ENCODE peak calls at places on chromosomes 7 and 10, in nine cellular contexts. One of them, this sample, is unnamed.

GRCh38 chr7:18753972-18754610 is 258.5 kb downstream of the HDAC9 start:
- DNase-seq in activated T-cell treated with anti-CD3 and anti-CD28 coated beads, Interleukin-2, amount 50 U/mL, for 1 hour: no peak
- DNase-seq in T follicular helper cell: no peak
- DNase-seq in activated T-helper 1 cell treated with anti-CD3 and anti-CD28 coated beads, Interleukin-2, amount 50 U/mL, for 16 hours: no peak
- DNase-seq in stimulated activated naive CD4-positive, alpha-beta T cell: no peak
- DNase-seq in GM06990: no peak
- DNase-seq in occipital lobe: no peak
- DNase-seq in heart left ventricle: no peak
- DNase-seq in activated CD4-positive, alpha-beta T cell treated with anti-CD3 and anti-CD28 coated beads, Interleukin-2, amount 10 ng/mL, durations not matched to agents 7 days and 5 days: no peak
- DNase-seq in this sample: no peak

GRCh38 chr10:5618042-5618441 is 48.4 kb downstream of the ASB13 start:
- DNase-seq in activated T-helper 1 cell treated with anti-CD3 and anti-CD28 coated beads, Interleukin-2, amount 50 U/mL, for 16 hours: no peak
- DNase-seq in stimulated activated naive CD4-positive, alpha-beta T cell: no peak
- DNase-seq in T follicular helper cell: no peak
- DNase-seq in occipital lobe: no peak
- DNase-seq in activated CD4-positive, alpha-beta T cell treated with anti-CD3 and anti-CD28 coated beads, Interleukin-2, amount 10 ng/mL, durations not matched to agents 7 days and 5 days: no peak
- DNase-seq in heart left ventricle: no peak
- DNase-seq in GM06990: no peak
- DNase-seq in activated T-cell treated with anti-CD3 and anti-CD28 coated beads, Interleukin-2, amount 50 U/mL, for 1 hour: no peak
- DNase-seq in this sample: no peak

GRCh38 chr7:80133361-80134104 is 1.1 kb upstream of the GNAI1 start:
- DNase-seq in GM06990: no peak
- DNase-seq in stimulated activated naive CD4-positive, alpha-beta T cell: no peak
- DNase-seq in T follicular helper cell: no peak
- DNase-seq in activated CD4-positive, alpha-beta T cell treated with anti-CD3 and anti-CD28 coated beads, Interleukin-2, amount 10 ng/mL, durations not matched to agents 7 days and 5 days: no peak
- DNase-seq in activated T-cell treated with anti-CD3 and anti-CD28 coated beads, Interleukin-2, amount 50 U/mL, for 1 hour: no peak
- DNase-seq in occipital lobe: no peak
- DNase-seq in heart left ventricle: no peak
- DNase-seq in activated T-helper 1 cell treated with anti-CD3 and anti-CD28 coated beads, Interleukin-2, amount 50 U/mL, for 16 hours: no peak
- DNase-seq in this sample: no peak

GRCh38 chr7:79452032-79452494 is 1.4 kb downstream of the MAGI2 start:
- DNase-seq in activated T-cell treated with anti-CD3 and anti-CD28 coated beads, Interleukin-2, amount 50 U/mL, for 1 hour: no peak
- DNase-seq in heart left ventricle: peak
- DNase-seq in occipital lobe: peak
- DNase-seq in GM06990: no peak
- DNase-seq in stimulated activated naive CD4-positive, alpha-beta T cell: no peak
- DNase-seq in activated CD4-positive, alpha-beta T cell treated with anti-CD3 and anti-CD28 coated beads, Interleukin-2, amount 10 ng/mL, durations not matched to agents 7 days and 5 days: no peak
- DNase-seq in T follicular helper cell: no peak
- DNase-seq in activated T-helper 1 cell treated with anti-CD3 and anti-CD28 coated beads, Interleukin-2, amount 50 U/mL, for 16 hours: no peak
- DNase-seq in this sample: no peak

GRCh38 chr10:8034666-8035640 is 19.5 kb upstream of the GATA3 start:
- DNase-seq in GM06990: no peak
- DNase-seq in activated T-cell treated with anti-CD3 and anti-CD28 coated beads, Interleukin-2, amount 50 U/mL, for 1 hour: peak
- DNase-seq in activated CD4-positive, alpha-beta T cell treated with anti-CD3 and anti-CD28 coated beads, Interleukin-2, amount 10 ng/mL, durations not matched to agents 7 days and 5 days: no peak
- DNase-seq in T follicular helper cell: no peak
- DNase-seq in occipital lobe: no peak
- DNase-seq in stimulated activated naive CD4-positive, alpha-beta T cell: peak
- DNase-seq in heart left ventricle: no peak
- DNase-seq in activated T-helper 1 cell treated with anti-CD3 and anti-CD28 coated beads, Interleukin-2, amount 50 U/mL, for 16 hours: no peak
- DNase-seq in this sample: no peak

GRCh38 chr7:128398016-128398840 is 11.6 kb downstream of the IMPDH1 start:
- DNase-seq in heart left ventricle: peak
- DNase-seq in occipital lobe: peak
- DNase-seq in activated CD4-positive, alpha-beta T cell treated with anti-CD3 and anti-CD28 coated beads, Interleukin-2, amount 10 ng/mL, durations not matched to agents 7 days and 5 days: peak
- DNase-seq in activated T-cell treated with anti-CD3 and anti-CD28 coated beads, Interleukin-2, amount 50 U/mL, for 1 hour: peak
- DNase-seq in activated T-helper 1 cell treated with anti-CD3 and anti-CD28 coated beads, Interleukin-2, amount 50 U/mL, for 16 hours: no peak
- DNase-seq in T follicular helper cell: no peak
- DNase-seq in GM06990: no peak
- DNase-seq in stimulated activated naive CD4-positive, alpha-beta T cell: peak
- DNase-seq in this sample: no peak

GRCh38 chr7:112045222-112045621 is 161.0 kb downstream of the DOCK4 start:
- DNase-seq in occipital lobe: no peak
- DNase-seq in activated CD4-positive, alpha-beta T cell treated with anti-CD3 and anti-CD28 coated beads, Interleukin-2, amount 10 ng/mL, durations not matched to agents 7 days and 5 days: no peak
- DNase-seq in T follicular helper cell: no peak
- DNase-seq in stimulated activated naive CD4-positive, alpha-beta T cell: no peak
- DNase-seq in heart left ventricle: no peak
- DNase-seq in activated T-cell treated with anti-CD3 and anti-CD28 coated beads, Interleukin-2, amount 50 U/mL, for 1 hour: no peak
- DNase-seq in GM06990: no peak
- DNase-seq in activated T-helper 1 cell treated with anti-CD3 and anti-CD28 coated beads, Interleukin-2, amount 50 U/mL, for 16 hours: no peak
- DNase-seq in this sample: no peak

GRCh38 chr10:62414359-62414758 is 40.2 kb downstream of the ZNF365 start:
- DNase-seq in stimulated activated naive CD4-positive, alpha-beta T cell: no peak
- DNase-seq in GM06990: no peak
- DNase-seq in heart left ventricle: no peak
- DNase-seq in activated T-cell treated with anti-CD3 and anti-CD28 coated beads, Interleukin-2, amount 50 U/mL, for 1 hour: no peak
- DNase-seq in occipital lobe: no peak
- DNase-seq in T follicular helper cell: no peak
- DNase-seq in activated CD4-positive, alpha-beta T cell treated with anti-CD3 and anti-CD28 coated beads, Interleukin-2, amount 10 ng/mL, durations not matched to agents 7 days and 5 days: no peak
- DNase-seq in activated T-helper 1 cell treated with anti-CD3 and anti-CD28 coated beads, Interleukin-2, amount 50 U/mL, for 16 hours: no peak
- DNase-seq in this sample: no peak

GRCh38 chr10:69806266-69806665 is 4.6 kb downstream of the COL13A1 start:
- DNase-seq in activated T-helper 1 cell treated with anti-CD3 and anti-CD28 coated beads, Interleukin-2, amount 50 U/mL, for 16 hours: no peak
- DNase-seq in heart left ventricle: no peak
- DNase-seq in stimulated activated naive CD4-positive, alpha-beta T cell: no peak
- DNase-seq in T follicular helper cell: no peak
- DNase-seq in activated T-cell treated with anti-CD3 and anti-CD28 coated beads, Interleukin-2, amount 50 U/mL, for 1 hour: no peak
- DNase-seq in occipital lobe: no peak
- DNase-seq in activated CD4-positive, alpha-beta T cell treated with anti-CD3 and anti-CD28 coated beads, Interleukin-2, amount 10 ng/mL, durations not matched to agents 7 days and 5 days: no peak
- DNase-seq in GM06990: no peak
- DNase-seq in this sample: no peak

GRCh38 chr10:114395361-114396022 is 8.8 kb downstream of the AFAP1L2 start:
- DNase-seq in activated CD4-positive, alpha-beta T cell treated with anti-CD3 and anti-CD28 coated beads, Interleukin-2, amount 10 ng/mL, durations not matched to agents 7 days and 5 days: no peak
- DNase-seq in heart left ventricle: no peak
- DNase-seq in occipital lobe: no peak
- DNase-seq in GM06990: no peak
- DNase-seq in activated T-helper 1 cell treated with anti-CD3 and anti-CD28 coated beads, Interleukin-2, amount 50 U/mL, for 16 hours: no peak
- DNase-seq in stimulated activated naive CD4-positive, alpha-beta T cell: no peak
- DNase-seq in activated T-cell treated with anti-CD3 and anti-CD28 coated beads, Interleukin-2, amount 50 U/mL, for 1 hour: no peak
- DNase-seq in T follicular helper cell: no peak
- DNase-seq in this sample: no peak

GRCh38 chr10:21134645-21135395 is 237.7 kb upstream of the NEBL start:
- DNase-seq in activated T-helper 1 cell treated with anti-CD3 and anti-CD28 coated beads, Interleukin-2, amount 50 U/mL, for 16 hours: no peak
- DNase-seq in activated CD4-positive, alpha-beta T cell treated with anti-CD3 and anti-CD28 coated beads, Interleukin-2, amount 10 ng/mL, durations not matched to agents 7 days and 5 days: no peak
- DNase-seq in GM06990: no peak
- DNase-seq in heart left ventricle: no peak
- DNase-seq in stimulated activated naive CD4-positive, alpha-beta T cell: no peak
- DNase-seq in activated T-cell treated with anti-CD3 and anti-CD28 coated beads, Interleukin-2, amount 50 U/mL, for 1 hour: no peak
- DNase-seq in occipital lobe: no peak
- DNase-seq in T follicular helper cell: no peak
- DNase-seq in this sample: no peak

GRCh38 chr7:123769371-123769770 is 20.6 kb upstream of the WASL start:
- DNase-seq in activated T-helper 1 cell treated with anti-CD3 and anti-CD28 coated beads, Interleukin-2, amount 50 U/mL, for 16 hours: no peak
- DNase-seq in GM06990: no peak
- DNase-seq in occipital lobe: no peak
- DNase-seq in activated T-cell treated with anti-CD3 and anti-CD28 coated beads, Interleukin-2, amount 50 U/mL, for 1 hour: no peak
- DNase-seq in activated CD4-positive, alpha-beta T cell treated with anti-CD3 and anti-CD28 coated beads, Interleukin-2, amount 10 ng/mL, durations not matched to agents 7 days and 5 days: no peak
- DNase-seq in heart left ventricle: peak
- DNase-seq in stimulated activated naive CD4-positive, alpha-beta T cell: no peak
- DNase-seq in T follicular helper cell: no peak
- DNase-seq in this sample: no peak

GRCh38 chr10:30984563-30985328 is 46.9 kb downstream of the ZNF438 start:
- DNase-seq in activated T-helper 1 cell treated with anti-CD3 and anti-CD28 coated beads, Interleukin-2, amount 50 U/mL, for 16 hours: no peak
- DNase-seq in activated T-cell treated with anti-CD3 and anti-CD28 coated beads, Interleukin-2, amount 50 U/mL, for 1 hour: no peak
- DNase-seq in GM06990: no peak
- DNase-seq in T follicular helper cell: no peak
- DNase-seq in stimulated activated naive CD4-positive, alpha-beta T cell: no peak
- DNase-seq in activated CD4-positive, alpha-beta T cell treated with anti-CD3 and anti-CD28 coated beads, Interleukin-2, amount 10 ng/mL, durations not matched to agents 7 days and 5 days: no peak
- DNase-seq in occipital lobe: no peak
- DNase-seq in heart left ventricle: no peak
- DNase-seq in this sample: no peak

GRCh38 chr7:770336-770735 is 43.3 kb upstream of the PRKAR1B start:
- DNase-seq in activated T-helper 1 cell treated with anti-CD3 and anti-CD28 coated beads, Interleukin-2, amount 50 U/mL, for 16 hours: no peak
- DNase-seq in stimulated activated naive CD4-positive, alpha-beta T cell: no peak
- DNase-seq in T follicular helper cell: no peak
- DNase-seq in activated CD4-positive, alpha-beta T cell treated with anti-CD3 and anti-CD28 coated beads, Interleukin-2, amount 10 ng/mL, durations not matched to agents 7 days and 5 days: no peak
- DNase-seq in GM06990: no peak
- DNase-seq in occipital lobe: no peak
- DNase-seq in activated T-cell treated with anti-CD3 and anti-CD28 coated beads, Interleukin-2, amount 50 U/mL, for 1 hour: no peak
- DNase-seq in heart left ventricle: no peak
- DNase-seq in this sample: no peak

GRCh38 chr7:27435461-27435860 is 192.9 kb downstream of the EVX1 start:
- DNase-seq in activated T-cell treated with anti-CD3 and anti-CD28 coated beads, Interleukin-2, amount 50 U/mL, for 1 hour: no peak
- DNase-seq in activated T-helper 1 cell treated with anti-CD3 and anti-CD28 coated beads, Interleukin-2, amount 50 U/mL, for 16 hours: no peak
- DNase-seq in activated CD4-positive, alpha-beta T cell treated with anti-CD3 and anti-CD28 coated beads, Interleukin-2, amount 10 ng/mL, durations not matched to agents 7 days and 5 days: no peak
- DNase-seq in heart left ventricle: no peak
- DNase-seq in occipital lobe: no peak
- DNase-seq in GM06990: no peak
- DNase-seq in stimulated activated naive CD4-positive, alpha-beta T cell: no peak
- DNase-seq in T follicular helper cell: no peak
- DNase-seq in this sample: no peak

GRCh38 chr10:130707389-130707979 is 571.3 kb downstream of the GLRX3 start:
- DNase-seq in T follicular helper cell: no peak
- DNase-seq in heart left ventricle: no peak
- DNase-seq in occipital lobe: no peak
- DNase-seq in stimulated activated naive CD4-positive, alpha-beta T cell: no peak
- DNase-seq in GM06990: no peak
- DNase-seq in activated T-helper 1 cell treated with anti-CD3 and anti-CD28 coated beads, Interleukin-2, amount 50 U/mL, for 16 hours: no peak
- DNase-seq in activated CD4-positive, alpha-beta T cell treated with anti-CD3 and anti-CD28 coated beads, Interleukin-2, amount 10 ng/mL, durations not matched to agents 7 days and 5 days: no peak
- DNase-seq in activated T-cell treated with anti-CD3 and anti-CD28 coated beads, Interleukin-2, amount 50 U/mL, for 1 hour: no peak
- DNase-seq in this sample: no peak

GRCh38 chr7:37590824-37591223 is 92.7 kb upstream of the GPR141 start:
- DNase-seq in GM06990: no peak
- DNase-seq in heart left ventricle: no peak
- DNase-seq in T follicular helper cell: no peak
- DNase-seq in activated T-cell treated with anti-CD3 and anti-CD28 coated beads, Interleukin-2, amount 50 U/mL, for 1 hour: no peak
- DNase-seq in occipital lobe: no peak
- DNase-seq in activated CD4-positive, alpha-beta T cell treated with anti-CD3 and anti-CD28 coated beads, Interleukin-2, amount 10 ng/mL, durations not matched to agents 7 days and 5 days: no peak
- DNase-seq in activated T-helper 1 cell treated with anti-CD3 and anti-CD28 coated beads, Interleukin-2, amount 50 U/mL, for 16 hours: no peak
- DNase-seq in stimulated activated naive CD4-positive, alpha-beta T cell: no peak
- DNase-seq in this sample: no peak

GRCh38 chr7:158811894-158812293 is 17.4 kb downstream of the ESYT2 start:
- DNase-seq in heart left ventricle: no peak
- DNase-seq in T follicular helper cell: no peak
- DNase-seq in activated T-cell treated with anti-CD3 and anti-CD28 coated beads, Interleukin-2, amount 50 U/mL, for 1 hour: no peak
- DNase-seq in activated CD4-positive, alpha-beta T cell treated with anti-CD3 and anti-CD28 coated beads, Interleukin-2, amount 10 ng/mL, durations not matched to agents 7 days and 5 days: no peak
- DNase-seq in GM06990: no peak
- DNase-seq in occipital lobe: no peak
- DNase-seq in activated T-helper 1 cell treated with anti-CD3 and anti-CD28 coated beads, Interleukin-2, amount 50 U/mL, for 16 hours: no peak
- DNase-seq in stimulated activated naive CD4-positive, alpha-beta T cell: no peak
- DNase-seq in this sample: no peak

GRCh38 chr10:106175760-106176377 is 988.6 kb downstream of the SORCS1 start:
- DNase-seq in activated CD4-positive, alpha-beta T cell treated with anti-CD3 and anti-CD28 coated beads, Interleukin-2, amount 10 ng/mL, durations not matched to agents 7 days and 5 days: no peak
- DNase-seq in T follicular helper cell: no peak
- DNase-seq in activated T-cell treated with anti-CD3 and anti-CD28 coated beads, Interleukin-2, amount 50 U/mL, for 1 hour: no peak
- DNase-seq in stimulated activated naive CD4-positive, alpha-beta T cell: no peak
- DNase-seq in GM06990: no peak
- DNase-seq in heart left ventricle: no peak
- DNase-seq in activated T-helper 1 cell treated with anti-CD3 and anti-CD28 coated beads, Interleukin-2, amount 50 U/mL, for 16 hours: no peak
- DNase-seq in occipital lobe: no peak
- DNase-seq in this sample: no peak

GRCh38 chr7:44305564-44306507 is 19.6 kb downstream of the CAMK2B start:
- DNase-seq in GM06990: no peak
- DNase-seq in activated T-helper 1 cell treated with anti-CD3 and anti-CD28 coated beads, Interleukin-2, amount 50 U/mL, for 16 hours: no peak
- DNase-seq in T follicular helper cell: no peak
- DNase-seq in occipital lobe: no peak
- DNase-seq in heart left ventricle: no peak
- DNase-seq in activated T-cell treated with anti-CD3 and anti-CD28 coated beads, Interleukin-2, amount 50 U/mL, for 1 hour: no peak
- DNase-seq in activated CD4-positive, alpha-beta T cell treated with anti-CD3 and anti-CD28 coated beads, Interleukin-2, amount 10 ng/mL, durations not matched to agents 7 days and 5 days: peak
- DNase-seq in stimulated activated naive CD4-positive, alpha-beta T cell: no peak
- DNase-seq in this sample: no peak

GRCh38 chr10:71028066-71028465 is 139.7 kb upstream of the PCBD1 start:
- DNase-seq in occipital lobe: no peak
- DNase-seq in activated T-cell treated with anti-CD3 and anti-CD28 coated beads, Interleukin-2, amount 50 U/mL, for 1 hour: no peak
- DNase-seq in activated CD4-positive, alpha-beta T cell treated with anti-CD3 and anti-CD28 coated beads, Interleukin-2, amount 10 ng/mL, durations not matched to agents 7 days and 5 days: no peak
- DNase-seq in T follicular helper cell: no peak
- DNase-seq in GM06990: no peak
- DNase-seq in stimulated activated naive CD4-positive, alpha-beta T cell: no peak
- DNase-seq in activated T-helper 1 cell treated with anti-CD3 and anti-CD28 coated beads, Interleukin-2, amount 50 U/mL, for 16 hours: no peak
- DNase-seq in heart left ventricle: no peak
- DNase-seq in this sample: no peak

GRCh38 chr10:113735913-113736312 is 15.6 kb upstream of the PLEKHS1 start:
- DNase-seq in heart left ventricle: no peak
- DNase-seq in T follicular helper cell: no peak
- DNase-seq in occipital lobe: no peak
- DNase-seq in activated T-helper 1 cell treated with anti-CD3 and anti-CD28 coated beads, Interleukin-2, amount 50 U/mL, for 16 hours: no peak
- DNase-seq in GM06990: no peak
- DNase-seq in activated T-cell treated with anti-CD3 and anti-CD28 coated beads, Interleukin-2, amount 50 U/mL, for 1 hour: no peak
- DNase-seq in stimulated activated naive CD4-positive, alpha-beta T cell: no peak
- DNase-seq in activated CD4-positive, alpha-beta T cell treated with anti-CD3 and anti-CD28 coated beads, Interleukin-2, amount 10 ng/mL, durations not matched to agents 7 days and 5 days: no peak
- DNase-seq in this sample: no peak

GRCh38 chr7:144812379-144813283 is 23.2 kb downstream of the TPK1 start:
- DNase-seq in activated T-helper 1 cell treated with anti-CD3 and anti-CD28 coated beads, Interleukin-2, amount 50 U/mL, for 16 hours: no peak
- DNase-seq in activated CD4-positive, alpha-beta T cell treated with anti-CD3 and anti-CD28 coated beads, Interleukin-2, amount 10 ng/mL, durations not matched to agents 7 days and 5 days: peak
- DNase-seq in occipital lobe: no peak
- DNase-seq in heart left ventricle: no peak
- DNase-seq in GM06990: no peak
- DNase-seq in activated T-cell treated with anti-CD3 and anti-CD28 coated beads, Interleukin-2, amount 50 U/mL, for 1 hour: no peak
- DNase-seq in T follicular helper cell: peak
- DNase-seq in stimulated activated naive CD4-positive, alpha-beta T cell: peak
- DNase-seq in this sample: no peak

GRCh38 chr7:66183700-66184099 is 21.4 kb upstream of the TPST1 start:
- DNase-seq in T follicular helper cell: no peak
- DNase-seq in GM06990: no peak
- DNase-seq in stimulated activated naive CD4-positive, alpha-beta T cell: no peak
- DNase-seq in heart left ventricle: no peak
- DNase-seq in activated CD4-positive, alpha-beta T cell treated with anti-CD3 and anti-CD28 coated beads, Interleukin-2, amount 10 ng/mL, durations not matched to agents 7 days and 5 days: no peak
- DNase-seq in activated T-helper 1 cell treated with anti-CD3 and anti-CD28 coated beads, Interleukin-2, amount 50 U/mL, for 16 hours: no peak
- DNase-seq in occipital lobe: no peak
- DNase-seq in activated T-cell treated with anti-CD3 and anti-CD28 coated beads, Interleukin-2, amount 50 U/mL, for 1 hour: no peak
- DNase-seq in this sample: no peak

GRCh38 chr10:89699581-89700064 is 1.8 kb upstream of the KIF20B start:
- DNase-seq in activated CD4-positive, alpha-beta T cell treated with anti-CD3 and anti-CD28 coated beads, Interleukin-2, amount 10 ng/mL, durations not matched to agents 7 days and 5 days: no peak
- DNase-seq in T follicular helper cell: no peak
- DNase-seq in GM06990: no peak
- DNase-seq in activated T-cell treated with anti-CD3 and anti-CD28 coated beads, Interleukin-2, amount 50 U/mL, for 1 hour: no peak
- DNase-seq in heart left ventricle: no peak
- DNase-seq in activated T-helper 1 cell treated with anti-CD3 and anti-CD28 coated beads, Interleukin-2, amount 50 U/mL, for 16 hours: no peak
- DNase-seq in occipital lobe: no peak
- DNase-seq in stimulated activated naive CD4-positive, alpha-beta T cell: no peak
- DNase-seq in this sample: no peak

GRCh38 chr10:74255800-74256422 is 104.9 kb downstream of the ADK start:
- DNase-seq in stimulated activated naive CD4-positive, alpha-beta T cell: no peak
- DNase-seq in GM06990: no peak
- DNase-seq in activated CD4-positive, alpha-beta T cell treated with anti-CD3 and anti-CD28 coated beads, Interleukin-2, amount 10 ng/mL, durations not matched to agents 7 days and 5 days: no peak
- DNase-seq in activated T-cell treated with anti-CD3 and anti-CD28 coated beads, Interleukin-2, amount 50 U/mL, for 1 hour: no peak
- DNase-seq in activated T-helper 1 cell treated with anti-CD3 and anti-CD28 coated beads, Interleukin-2, amount 50 U/mL, for 16 hours: no peak
- DNase-seq in occipital lobe: no peak
- DNase-seq in T follicular helper cell: no peak
- DNase-seq in heart left ventricle: no peak
- DNase-seq in this sample: no peak

GRCh38 chr10:89427629-89428028 is 13.3 kb downstream of the IFIT5 start:
- DNase-seq in occipital lobe: no peak
- DNase-seq in GM06990: no peak
- DNase-seq in activated CD4-positive, alpha-beta T cell treated with anti-CD3 and anti-CD28 coated beads, Interleukin-2, amount 10 ng/mL, durations not matched to agents 7 days and 5 days: no peak
- DNase-seq in T follicular helper cell: no peak
- DNase-seq in activated T-cell treated with anti-CD3 and anti-CD28 coated beads, Interleukin-2, amount 50 U/mL, for 1 hour: no peak
- DNase-seq in activated T-helper 1 cell treated with anti-CD3 and anti-CD28 coated beads, Interleukin-2, amount 50 U/mL, for 16 hours: no peak
- DNase-seq in heart left ventricle: no peak
- DNase-seq in stimulated activated naive CD4-positive, alpha-beta T cell: no peak
- DNase-seq in this sample: no peak

GRCh38 chr10:52539463-52539862 is 225.4 kb downstream of the DKK1 start:
- DNase-seq in stimulated activated naive CD4-positive, alpha-beta T cell: no peak
- DNase-seq in activated T-helper 1 cell treated with anti-CD3 and anti-CD28 coated beads, Interleukin-2, amount 50 U/mL, for 16 hours: no peak
- DNase-seq in activated T-cell treated with anti-CD3 and anti-CD28 coated beads, Interleukin-2, amount 50 U/mL, for 1 hour: no peak
- DNase-seq in GM06990: no peak
- DNase-seq in occipital lobe: no peak
- DNase-seq in T follicular helper cell: no peak
- DNase-seq in heart left ventricle: no peak
- DNase-seq in activated CD4-positive, alpha-beta T cell treated with anti-CD3 and anti-CD28 coated beads, Interleukin-2, amount 10 ng/mL, durations not matched to agents 7 days and 5 days: no peak
- DNase-seq in this sample: no peak

GRCh38 chr7:116828281-116828680 is 34.1 kb upstream of the CAPZA2 start:
- DNase-seq in heart left ventricle: no peak
- DNase-seq in GM06990: no peak
- DNase-seq in stimulated activated naive CD4-positive, alpha-beta T cell: no peak
- DNase-seq in activated CD4-positive, alpha-beta T cell treated with anti-CD3 and anti-CD28 coated beads, Interleukin-2, amount 10 ng/mL, durations not matched to agents 7 days and 5 days: no peak
- DNase-seq in T follicular helper cell: no peak
- DNase-seq in activated T-cell treated with anti-CD3 and anti-CD28 coated beads, Interleukin-2, amount 50 U/mL, for 1 hour: no peak
- DNase-seq in occipital lobe: no peak
- DNase-seq in activated T-helper 1 cell treated with anti-CD3 and anti-CD28 coated beads, Interleukin-2, amount 50 U/mL, for 16 hours: no peak
- DNase-seq in this sample: no peak

GRCh38 chr7:14340415-14341079 is 351.1 kb upstream of the ETV1 start:
- DNase-seq in activated T-cell treated with anti-CD3 and anti-CD28 coated beads, Interleukin-2, amount 50 U/mL, for 1 hour: no peak
- DNase-seq in stimulated activated naive CD4-positive, alpha-beta T cell: no peak
- DNase-seq in activated T-helper 1 cell treated with anti-CD3 and anti-CD28 coated beads, Interleukin-2, amount 50 U/mL, for 16 hours: no peak
- DNase-seq in activated CD4-positive, alpha-beta T cell treated with anti-CD3 and anti-CD28 coated beads, Interleukin-2, amount 10 ng/mL, durations not matched to agents 7 days and 5 days: no peak
- DNase-seq in heart left ventricle: no peak
- DNase-seq in T follicular helper cell: no peak
- DNase-seq in GM06990: no peak
- DNase-seq in occipital lobe: no peak
- DNase-seq in this sample: no peak